ENCODE peak calls at places on chromosomes 5 and 9, in five cellular contexts. H is WERI-Rb-1, O is GM23248, F is fibroblast of lung, S is AG04450. W is an unnamed sample.

GRCh38 chr9:109369285-109369684 is 48.4 kb upstream of the EPB41L4B start:
- DNase-seq in H (no peak), O (no peak), F (no peak), S (no peak), W (no peak)

GRCh38 chr9:76574171-76574767 is 115.3 kb downstream of the GCNT1 start:
- DNase-seq in H (no peak), O (no peak), F (no peak), S (no peak), W (no peak)

GRCh38 chr9:131879531-131880290 is 139.8 kb upstream of the RAPGEF1 start:
- DNase-seq in H (no peak), O (no peak), F (no peak), S (no peak), W (no peak)

GRCh38 chr5:80707645-80708044 is 52.9 kb upstream of the DHFR start:
- DNase-seq in H (no peak), O (peak), F (peak), S (no peak), W (no peak)

GRCh38 chr9:23938908-23939307 is 112.9 kb upstream of the ELAVL2 start:
- DNase-seq in H (no peak), O (no peak), F (no peak), S (no peak), W (no peak)

GRCh38 chr9:38006163-38006562 is 62.9 kb downstream of the SHB start:
- DNase-seq in H (no peak), O (no peak), F (no peak), S (no peak), W (no peak)

GRCh38 chr9:112831281-112831851 is 59.3 kb downstream of the SLC46A2 start:
- DNase-seq in H (no peak), O (peak), F (peak), S (no peak), W (no peak)

GRCh38 chr5:140554454-140554853 is 2.8 kb downstream of the SRA1 start:
- DNase-seq in H (no peak), O (peak), F (peak), S (peak), W (peak)

GRCh38 chr5:172302047-172302710 is 18.6 kb upstream of the UBTD2 start:
- DNase-seq in H (no peak), O (no peak), F (no peak), S (no peak), W (no peak)

GRCh38 chr9:20906326-20906725 is 125.1 kb downstream of the HACD4 start:
- DNase-seq in H (no peak), O (no peak), F (peak), S (no peak), W (no peak)

GRCh38 chr5:178116406-178116885 is 3.1 kb downstream of the N4BP3 start:
- DNase-seq in H (no peak), O (no peak), F (no peak), S (no peak), W (no peak)
- H3K27ac ChIP-seq in H (no peak), O (no peak), F (no peak), S (no peak), W (no peak)

DNA sequence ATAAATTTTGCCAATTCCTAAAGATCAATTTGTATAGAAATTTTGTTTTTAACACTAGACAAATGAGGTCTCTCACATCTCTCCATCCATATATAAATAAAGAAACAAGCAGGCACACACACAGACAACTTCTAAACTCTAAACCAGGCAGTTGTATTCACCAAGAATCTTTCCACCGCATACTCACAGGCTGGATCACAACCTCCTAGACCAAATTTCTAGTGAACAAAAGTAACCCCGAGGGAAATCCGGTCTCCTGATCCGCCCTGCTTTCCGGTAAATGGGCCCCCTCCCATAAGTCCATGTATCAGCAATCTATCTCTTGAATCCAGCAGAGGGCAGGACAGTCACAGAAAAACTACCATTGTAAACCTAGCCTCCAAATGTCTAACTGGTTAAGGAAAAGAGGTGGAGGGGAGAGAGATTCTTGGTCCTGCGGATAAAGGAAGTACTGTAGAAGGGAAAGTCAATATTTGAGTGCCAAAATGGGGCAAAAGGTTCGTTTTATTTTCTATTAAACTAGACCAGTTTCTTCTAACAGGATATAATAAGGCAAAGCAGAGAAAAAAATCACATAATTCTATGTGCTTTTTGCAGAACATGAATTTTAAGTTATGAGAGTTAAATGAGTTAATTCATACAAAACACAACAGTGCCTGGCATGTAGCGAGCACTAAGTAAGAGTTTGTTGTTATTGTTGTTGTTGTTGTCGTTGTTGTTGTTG is 4.8 kb upstream of the SMU1 start:
- DNase-seq in H (peak), O (peak), F (peak), S (peak), W (peak)
- H3K4me3 ChIP-seq in H (peak), O (peak), F (peak), S (peak), W (peak)

GRCh38 chr9:69308217-69308931 is 16.6 kb upstream of the ENTREP1 start:
- DNase-seq in H (no peak), O (no peak), F (no peak), S (no peak), W (no peak)
- H3K27ac ChIP-seq in H (no peak), O (no peak), F (no peak), S (no peak), W (no peak)

GRCh38 chr5:73126381-73126780 is 6.0 kb downstream of the TMEM171 start:
- DNase-seq in H (no peak), O (no peak), F (no peak), S (no peak), W (no peak)

GRCh38 chr5:73120222-73121108 is at the start of gene TMEM171:
- DNase-seq in H (no peak), O (peak), F (peak), S (no peak), W (peak)

GRCh38 chr5:73125289-73125688 is 4.9 kb downstream of the TMEM171 start:
- DNase-seq in H (no peak), O (no peak), F (no peak), S (no peak), W (no peak)

GRCh38 chr5:73121109-73121443 is 701 bp downstream of the TMEM171 start:
- DNase-seq in H (no peak), O (peak), F (no peak), S (no peak), W (peak)

GRCh38 chr5:73122875-73123810 is 2.8 kb downstream of the TMEM171 start:
- DNase-seq in H (no peak), O (peak), F (peak), S (no peak), W (peak)
- H3K4me3 ChIP-seq in H (no peak), O (peak), F (no peak), S (no peak), W (no peak)

GRCh38 chr9:85726737-85727136 is 15.0 kb downstream of the AGTPBP1 start:
- DNase-seq in H (no peak), O (no peak), F (no peak), S (no peak), W (no peak)
- H3K27ac ChIP-seq in H (no peak), O (no peak), F (no peak), S (no peak), W (no peak)

W was measured in brain microvascular endothelial cell.